ENCODE peak calls at places on chromosomes 4 and X, in nine cellular contexts. U is bronchial epithelial cell; N is DND-41; J is CD8-positive, alpha-beta T cell; T is kidney epithelial cell; V is left lung; G is brain microvascular endothelial cell; R is fibroblast of lung; H is ovary. X is an unnamed sample.

GRCh38 chr4:36388710-36389109 is 107.3 kb downstream of the DTHD1 start:
- DNase-seq in U (no peak), N (no peak), J (no peak), T (no peak), V (no peak), G (no peak), R (no peak), H (no peak), X (no peak)

GRCh38 chr4:13329963-13330362 is 154.2 kb downstream of the RAB28 start:
- DNase-seq in U (peak; percentile 86), N (no peak), J (no peak), T (no peak), V (no peak), G (no peak), R (peak; percentile 62), H (no peak), X (no peak)

GRCh38 chrX:69027181-69028005 is 137.9 kb downstream of the PJA1 start:
- DNase-seq in U (peak; percentile 96), N (no peak), J (no peak), T (peak; percentile 47), V (no peak), G (peak; percentile 71), R (peak; percentile 83), H (no peak), X (no peak)

GRCh38 chr4:111231281-111231680 is 608.4 kb upstream of the PITX2 start:
- DNase-seq in U (no peak), N (no peak), J (no peak), T (no peak), V (no peak), G (no peak), R (no peak), H (no peak), X (no peak)

GRCh38 chr4:165027762-165028402 is 3.9 kb upstream of the TRIM60 start:
- DNase-seq in U (no peak), N (no peak), J (no peak), T (no peak), V (no peak), G (peak; percentile 5), R (peak; percentile 2), H (no peak), X (no peak)

GRCh38 chr4:2598661-2599654 is 62.5 kb downstream of the FAM193A start:
- DNase-seq in U (no peak), N (no peak), J (peak; percentile 25), T (no peak), V (no peak), G (no peak), R (peak; percentile 18), H (no peak), X (peak; percentile 62)

GRCh38 chr4:20075479-20075878 is 176.2 kb upstream of the SLIT2 start:
- DNase-seq in U (no peak), N (no peak), J (no peak), T (no peak), V (no peak), G (no peak), R (no peak), H (no peak), X (no peak)

GRCh38 chrX:66717926-66718325 is 79.0 kb upstream of the EDA2R start:
- DNase-seq in U (peak; percentile 7), N (no peak), J (no peak), T (no peak), V (no peak), G (no peak), R (no peak), H (no peak), X (no peak)

GRCh38 chr4:48602222-48602621 is 112.2 kb downstream of the ZAR1 start:
- DNase-seq in U (peak; percentile 72), N (no peak), J (no peak), T (peak; percentile 43), V (no peak), G (peak; percentile 56), R (peak; percentile 40), H (no peak), X (no peak)

GRCh38 chr4:79413032-79413431 is 5.0 kb upstream of the GK2 start:
- DNase-seq in U (no peak), N (no peak), J (no peak), T (no peak), V (no peak), G (no peak), R (no peak), H (no peak), X (no peak)

GRCh38 chr4:149605601-149606378 is 209.9 kb downstream of the IQCM start:
- DNase-seq in U (peak; percentile 84), N (no peak), J (no peak), T (peak; percentile 65), V (no peak), G (peak; percentile 75), R (peak; percentile 23), H (no peak), X (no peak)

GRCh38 chr4:89860971-89861370 is 24.0 kb upstream of the SNCA start:
- DNase-seq in U (no peak), N (no peak), J (no peak), T (no peak), V (no peak), G (no peak), R (no peak), H (no peak), X (no peak)

GRCh38 chr4:189202869-189203271 is 737.8 kb upstream of the FRG1 start:
- DNase-seq in U (peak; percentile 61), N (peak; percentile 13), J (no peak), T (no peak), V (no peak), G (peak; percentile 73), R (peak; percentile 73), H (no peak), X (no peak)

GRCh38 chr4:83285022-83285387 is 407 bp upstream of the COQ2 start:
- DNase-seq in U (peak; percentile 29), N (no peak), J (no peak), T (peak; percentile 4), V (no peak), G (peak; percentile 19), R (peak; percentile 61), H (no peak), X (no peak)

GRCh38 chr4:119518915-119519410 is 109.6 kb downstream of the PDE5A start:
- DNase-seq in U (no peak), N (no peak), J (no peak), T (no peak), V (no peak), G (no peak), R (no peak), H (no peak), X (no peak)

GRCh38 chr4:138915725-138916124 is 99.9 kb upstream of the NOCT start:
- DNase-seq in U (no peak), N (no peak), J (no peak), T (no peak), V (no peak), G (no peak), R (no peak), H (no peak), X (no peak)

GRCh38 chr4:138916763-138917162 is 98.8 kb upstream of the NOCT start:
- DNase-seq in U (no peak), N (no peak), J (no peak), T (no peak), V (no peak), G (no peak), R (no peak), H (no peak), X (no peak)

DNA sequence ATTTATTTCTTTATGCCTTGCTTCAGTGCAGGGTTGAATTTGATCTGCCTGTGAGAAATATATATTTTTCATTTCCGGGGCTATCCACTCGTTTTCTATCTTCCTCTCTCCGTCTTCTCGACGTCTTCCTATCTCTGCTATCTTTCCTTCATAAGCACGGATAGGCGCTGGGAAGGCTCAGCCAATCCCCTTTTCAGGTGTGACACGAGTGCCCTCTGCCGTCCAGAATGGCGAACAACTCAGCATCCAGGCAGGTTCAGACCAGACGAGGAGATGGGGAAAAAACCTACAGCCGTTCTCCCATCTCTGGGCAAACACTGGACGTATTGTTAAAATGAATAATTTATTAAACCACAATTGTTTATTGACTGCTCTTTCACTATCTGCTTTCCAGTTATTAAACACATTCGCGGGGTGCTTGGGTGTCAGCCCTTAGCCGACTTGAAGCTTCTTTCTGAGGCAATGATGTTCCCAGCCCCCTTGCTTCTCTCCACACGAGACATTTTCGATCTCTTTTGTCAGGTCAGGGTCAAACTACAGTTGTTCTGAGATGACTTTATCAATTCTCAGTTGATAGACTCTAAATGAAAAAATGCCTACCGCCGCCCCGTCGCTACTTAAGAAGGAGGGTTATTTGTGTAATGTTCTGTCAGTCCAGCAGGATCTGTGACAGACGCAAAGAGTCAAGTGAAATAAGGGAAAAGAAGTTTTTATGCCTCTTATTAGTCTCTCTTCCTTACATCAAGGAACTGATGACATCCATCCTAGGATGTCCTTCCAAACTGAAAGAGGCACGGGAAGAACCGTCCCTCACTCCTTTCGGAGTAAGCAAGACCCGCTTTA is 96.3 kb upstream of the NOCT start:
- DNase-seq in U (peak; percentile 70), N (peak; percentile 64), J (peak; percentile 44), T (peak; percentile 28), V (peak; percentile 83), G (peak; percentile 80), R (peak; percentile 81), H (peak; percentile 32), X (peak; percentile 68)
- H3K4me3 ChIP-seq in U (no peak overlapping the region), N (no peak overlapping the region), J (no peak overlapping the region), T (no peak overlapping the region), V (no peak overlapping the region), G (peak overlapping the region; percentile 22), R (no peak overlapping the region), H (no peak overlapping the region), X (no peak overlapping the region)

DNA sequence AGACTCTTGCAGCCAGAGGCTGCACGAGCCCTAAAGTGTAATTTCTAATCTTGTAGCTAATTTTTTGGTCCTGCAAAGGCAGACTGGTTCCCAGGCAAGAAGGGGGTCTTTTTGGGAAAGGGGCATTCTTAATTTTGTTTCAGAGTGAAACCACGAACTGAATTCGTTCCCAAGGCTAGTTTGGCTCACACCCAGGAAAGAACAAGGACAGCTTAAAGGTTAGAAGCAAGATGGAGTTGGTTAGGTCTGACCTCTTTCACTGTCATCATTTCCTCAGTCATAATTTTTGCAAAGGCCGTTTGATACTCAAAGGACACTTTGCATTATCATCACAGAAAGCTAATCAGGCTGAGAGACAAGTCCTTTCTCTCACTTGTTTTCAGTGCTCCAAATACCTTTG is 30.9 kb downstream of the XG start:
- DNase-seq in U (no peak), N (no peak), J (no peak), T (no peak), V (no peak), G (no peak), R (no peak), H (no peak), X (no peak)
- H3K36me3 ChIP-seq in U (no peaks in the 10 kb centered on the region), N (no peaks in the 10 kb centered on the region), J (no peaks in the 10 kb centered on the region), T (no peaks in the 10 kb centered on the region), V (no peaks in the 10 kb centered on the region), G (no peaks in the 10 kb centered on the region), R (no peaks in the 10 kb centered on the region), H (no peaks in the 10 kb centered on the region), X (no peaks in the 10 kb centered on the region)

GRCh38 chrX:1535241-1536041 is 1.5 kb downstream of the P2RY8 start:
- DNase-seq in U (no peak), N (peak; percentile 64), J (peak; percentile 52), T (no peak), V (no peak), G (no peak), R (no peak), H (no peak), X (no peak)
- H3K4me3 ChIP-seq in U (no peak overlapping the region), N (peak overlapping the region; percentile 87), J (peak overlapping the region; percentile 71), T (no peak overlapping the region), V (peak overlapping the region; percentile 9), G (no peak overlapping the region), R (no peak overlapping the region), H (no peak overlapping the region), X (no peak overlapping the region)

GRCh38 chr4:184395451-184395917 is 78.9 kb downstream of the IRF2 start:
- DNase-seq in U (no peak), N (no peak), J (no peak), T (no peak), V (no peak), G (no peak), R (no peak), H (no peak), X (no peak)
- H3K36me3 ChIP-seq in U (peaks cover 18% of the 10 kb centered on the region), N (peaks cover 77% of the 10 kb centered on the region), J (peaks cover 55% of the 10 kb centered on the region), T (no peaks in the 10 kb centered on the region), V (peaks cover 85% of the 10 kb centered on the region), G (peaks cover 20% of the 10 kb centered on the region), R (peaks cover 5% of the 10 kb centered on the region), H (no peaks in the 10 kb centered on the region), X (peaks cover 11% of the 10 kb centered on the region)